ENCODE peak calls at places on chromosomes 6 and 20, in four cellular contexts. One of them, this sample, is unnamed.

GRCh38 chr20:56166781-56167465 is 81.6 kb upstream of the MC3R start:
- DNase-seq in stimulated activated CD8-positive, alpha-beta memory T cell treated with anti-CD3 and anti-CD28 coated beads, Interleukin-12 subunit alpha, Interleukin-12 subunit beta, amount 100 ng/mL, for 1 hour: no peak
- DNase-seq in EL: no peak
- DNase-seq in cardiac muscle cell: no peak
- DNase-seq in this sample: no peak

GRCh38 chr20:18650224-18650623 is 62.4 kb downstream of the DTD1 start:
- DNase-seq in cardiac muscle cell: no peak
- DNase-seq in stimulated activated CD8-positive, alpha-beta memory T cell treated with anti-CD3 and anti-CD28 coated beads, Interleukin-12 subunit alpha, Interleukin-12 subunit beta, amount 100 ng/mL, for 1 hour: no peak
- DNase-seq in EL: no peak
- DNase-seq in this sample: no peak

GRCh38 chr20:35077341-35077740 is 15.3 kb downstream of the TRPC4AP start:
- DNase-seq in EL: no peak
- DNase-seq in cardiac muscle cell: no peak
- DNase-seq in stimulated activated CD8-positive, alpha-beta memory T cell treated with anti-CD3 and anti-CD28 coated beads, Interleukin-12 subunit alpha, Interleukin-12 subunit beta, amount 100 ng/mL, for 1 hour: no peak
- DNase-seq in this sample: no peak

GRCh38 chr6:118810420-118811027 is 83.4 kb upstream of the ASF1A start:
- DNase-seq in stimulated activated CD8-positive, alpha-beta memory T cell treated with anti-CD3 and anti-CD28 coated beads, Interleukin-12 subunit alpha, Interleukin-12 subunit beta, amount 100 ng/mL, for 1 hour: peak
- DNase-seq in cardiac muscle cell: no peak
- DNase-seq in EL: no peak
- DNase-seq in this sample: no peak

GRCh38 chr20:21101453-21102251 is 4.5 kb downstream of the LINC00237 start:
- DNase-seq in stimulated activated CD8-positive, alpha-beta memory T cell treated with anti-CD3 and anti-CD28 coated beads, Interleukin-12 subunit alpha, Interleukin-12 subunit beta, amount 100 ng/mL, for 1 hour: no peak
- DNase-seq in cardiac muscle cell: peak
- DNase-seq in EL: no peak
- DNase-seq in this sample: no peak

GRCh38 chr6:16239798-16240123 is 1.4 kb downstream of the GMPR start:
- DNase-seq in cardiac muscle cell: no peak
- DNase-seq in stimulated activated CD8-positive, alpha-beta memory T cell treated with anti-CD3 and anti-CD28 coated beads, Interleukin-12 subunit alpha, Interleukin-12 subunit beta, amount 100 ng/mL, for 1 hour: no peak
- DNase-seq in EL: no peak
- DNase-seq in this sample: peak

GRCh38 chr6:36912583-36912982 is 26.8 kb downstream of the C6orf89 start:
- DNase-seq in cardiac muscle cell: peak
- DNase-seq in stimulated activated CD8-positive, alpha-beta memory T cell treated with anti-CD3 and anti-CD28 coated beads, Interleukin-12 subunit alpha, Interleukin-12 subunit beta, amount 100 ng/mL, for 1 hour: peak
- DNase-seq in EL: peak
- DNase-seq in this sample: peak

GRCh38 chr6:9140181-9140580 is 704.8 kb upstream of the SLC35B3 start:
- DNase-seq in EL: no peak
- DNase-seq in cardiac muscle cell: no peak
- DNase-seq in stimulated activated CD8-positive, alpha-beta memory T cell treated with anti-CD3 and anti-CD28 coated beads, Interleukin-12 subunit alpha, Interleukin-12 subunit beta, amount 100 ng/mL, for 1 hour: no peak
- DNase-seq in this sample: no peak

GRCh38 chr6:22877946-22878705 is 308.8 kb downstream of the HDGFL1 start:
- DNase-seq in EL: peak
- DNase-seq in stimulated activated CD8-positive, alpha-beta memory T cell treated with anti-CD3 and anti-CD28 coated beads, Interleukin-12 subunit alpha, Interleukin-12 subunit beta, amount 100 ng/mL, for 1 hour: no peak
- DNase-seq in cardiac muscle cell: peak
- DNase-seq in this sample: no peak

GRCh38 chr6:11710968-11711643 is 67.5 kb downstream of the ADTRP start:
- DNase-seq in EL: no peak
- DNase-seq in cardiac muscle cell: no peak
- DNase-seq in stimulated activated CD8-positive, alpha-beta memory T cell treated with anti-CD3 and anti-CD28 coated beads, Interleukin-12 subunit alpha, Interleukin-12 subunit beta, amount 100 ng/mL, for 1 hour: no peak
- DNase-seq in this sample: no peak

GRCh38 chr6:22926613-22927348 is 357.4 kb downstream of the HDGFL1 start:
- DNase-seq in EL: no peak
- DNase-seq in stimulated activated CD8-positive, alpha-beta memory T cell treated with anti-CD3 and anti-CD28 coated beads, Interleukin-12 subunit alpha, Interleukin-12 subunit beta, amount 100 ng/mL, for 1 hour: no peak
- DNase-seq in cardiac muscle cell: peak
- DNase-seq in this sample: no peak